ENCODE peak calls at places on chromosomes 6 and 20, in seven cellular contexts. E is endodermal cell, Z is uterus, D is adrenal gland, I is tibial nerve, Q is GM12865, K is lower lobe of right lung. F is an unnamed sample.

GRCh38 chr20:38313676-38314075 is 9.7 kb downstream of the BPI start:
- DNase-seq in E (no peak), Z (no peak), D (no peak), I (no peak), Q (no peak), K (no peak), F (no peak)

GRCh38 chr6:35725721-35726438 is 11.0 kb upstream of the ARMC12 start:
- DNase-seq in E (peak), Z (peak), D (peak), I (peak), Q (no peak), K (peak), F (no peak)

GRCh38 chr20:57940376-57940775 is 230.6 kb upstream of the PMEPA1 start:
- DNase-seq in E (no peak), Z (no peak), D (no peak), I (no peak), Q (no peak), K (no peak), F (no peak)

GRCh38 chr6:164007881-164008280 is 593.4 kb downstream of the QKI start:
- DNase-seq in E (no peak), Z (no peak), D (no peak), I (no peak), Q (no peak), K (no peak), F (no peak)

GRCh38 chr6:169420912-169421543 is 167.4 kb upstream of the THBS2 start:
- DNase-seq in E (peak), Z (no peak), D (peak), I (no peak), Q (peak), K (no peak), F (no peak)

GRCh38 chr6:45715508-45715803 is 300.2 kb downstream of the CLIC5 start:
- DNase-seq in E (no peak), Z (no peak), D (no peak), I (no peak), Q (no peak), K (no peak), F (no peak)

GRCh38 chr20:8722277-8722928 is 346.5 kb upstream of the PLCB4 start:
- DNase-seq in E (peak), Z (peak), D (peak), I (peak), Q (peak), K (no peak), F (peak)

GRCh38 chr20:44716309-44717106 is 1.3 kb downstream of the CCN5 start:
- DNase-seq in E (no peak), Z (no peak), D (no peak), I (no peak), Q (no peak), K (peak), F (no peak)

GRCh38 chr20:37389241-37389747 is 43.4 kb downstream of the SRC start:
- DNase-seq in E (peak), Z (no peak), D (no peak), I (no peak), Q (no peak), K (peak), F (no peak)

GRCh38 chr20:35129647-35130069 is 17.5 kb downstream of the EDEM2 start:
- DNase-seq in E (no peak), Z (no peak), D (no peak), I (no peak), Q (no peak), K (no peak), F (no peak)

GRCh38 chr6:137013738-137014602 is 30.8 kb downstream of the IL20RA start:
- DNase-seq in E (no peak), Z (peak), D (peak), I (no peak), Q (no peak), K (no peak), F (peak)
- TF ChIP-seq CTCF in E (peak), Z (peak), D (peak), I (no peak), Q (peak), K (peak), F (peak)

GRCh38 chr6:2839982-2840793 is 1.5 kb downstream of the SERPINB1 start:
- DNase-seq in E (no peak), Z (no peak), D (no peak), I (no peak), Q (no peak), K (no peak), F (no peak)
- H3K4me3 ChIP-seq in E (peak), Z (no peak), D (no peak), I (peak), Q (no peak), K (peak), F (peak)

GRCh38 chr6:39026175-39026574 is 22.4 kb upstream of the GLP1R start:
- DNase-seq in E (no peak), Z (no peak), D (no peak), I (no peak), Q (peak), K (no peak), F (no peak)

GRCh38 chr6:39029156-39030011 is 19.2 kb upstream of the GLP1R start:
- DNase-seq in E (peak), Z (no peak), D (no peak), I (no peak), Q (peak), K (no peak), F (no peak)
- TF ChIP-seq CTCF in E (peak), Z (no peak), D (peak), I (no peak), Q (peak), K (peak), F (peak)

DNA sequence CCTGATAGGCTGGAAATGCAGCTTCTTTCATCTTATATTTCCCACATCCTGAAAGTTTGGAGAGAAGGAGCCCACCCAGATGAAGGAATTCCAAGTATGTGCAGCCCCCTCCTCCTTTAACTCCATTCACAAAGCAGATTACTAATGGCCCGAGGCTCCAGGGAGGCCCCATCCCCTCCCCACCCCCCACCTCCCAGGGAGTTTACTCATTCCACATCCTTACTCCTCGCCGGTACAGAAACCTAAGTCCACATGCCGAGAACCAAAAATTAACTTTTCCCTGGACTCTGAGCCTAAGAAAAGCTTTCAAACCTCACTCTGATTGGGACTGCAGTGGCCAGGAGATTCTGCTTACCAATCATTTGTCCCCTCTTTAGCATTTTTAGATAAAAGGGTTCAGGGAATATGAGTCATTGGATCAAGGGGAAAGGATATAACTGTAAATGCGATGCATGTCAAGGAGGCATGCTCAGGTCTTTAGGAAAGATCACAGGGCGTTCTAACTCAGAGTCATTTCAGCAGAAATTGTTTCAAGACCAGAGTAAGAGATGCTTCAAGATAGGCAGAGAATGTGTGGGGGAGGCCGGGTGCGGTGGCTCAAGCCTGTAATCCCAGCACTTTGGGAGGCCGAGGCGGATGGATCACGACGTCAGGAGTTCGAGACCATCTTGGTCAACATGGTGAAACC is 31.9 kb upstream of the PIM1 start:
- DNase-seq in E (peak), Z (peak), D (no peak), I (no peak), Q (no peak), K (no peak), F (no peak)
- H3K4me3 ChIP-seq in E (peak), Z (no peak), D (no peak), I (no peak), Q (peak), K (no peak), F (peak)

DNA sequence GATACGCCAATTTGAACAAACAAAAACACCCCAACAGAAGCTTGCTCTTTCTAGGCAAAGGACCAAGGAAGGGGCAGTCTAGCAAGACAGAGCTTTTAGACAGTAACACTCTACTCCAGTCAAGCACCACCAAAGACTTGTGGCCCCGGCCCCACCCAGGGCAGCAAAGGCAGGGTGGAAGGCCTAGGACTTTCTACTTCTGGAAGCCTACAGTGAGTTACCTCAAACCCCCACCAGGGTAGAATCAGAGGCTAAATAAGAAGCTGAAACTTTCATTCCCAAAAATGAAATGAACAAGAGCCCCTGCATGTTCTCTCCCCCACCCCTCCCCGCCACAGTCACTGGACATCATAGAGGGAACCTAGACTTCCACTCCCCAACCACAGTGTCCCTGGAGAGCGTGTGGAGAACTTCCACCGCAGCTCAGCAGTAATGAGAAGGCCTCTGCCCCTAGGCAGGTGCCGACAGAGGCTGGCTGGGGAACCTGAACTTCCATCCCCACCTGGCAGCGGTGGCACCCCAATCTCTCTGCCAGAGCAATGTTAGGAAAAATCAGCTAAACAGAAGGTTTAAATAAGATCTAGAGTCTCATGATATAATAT is 40.0 kb downstream of the KATNA1 start:
- DNase-seq in E (no peak), Z (no peak), D (no peak), I (no peak), Q (no peak), K (no peak), F (no peak)
- TF ChIP-seq CTCF in E (peak), Z (no peak), D (no peak), I (no peak), Q (no peak), K (no peak), F (no peak)

GRCh38 chr20:46710149-46710913 is 882 bp downstream of the SLC2A10 start:
- DNase-seq in E (no peak), Z (no peak), D (no peak), I (no peak), Q (no peak), K (no peak), F (no peak)
- H3K4me3 ChIP-seq in E (peak), Z (peak), D (peak), I (peak), Q (no peak), K (peak), F (peak)

DNA sequence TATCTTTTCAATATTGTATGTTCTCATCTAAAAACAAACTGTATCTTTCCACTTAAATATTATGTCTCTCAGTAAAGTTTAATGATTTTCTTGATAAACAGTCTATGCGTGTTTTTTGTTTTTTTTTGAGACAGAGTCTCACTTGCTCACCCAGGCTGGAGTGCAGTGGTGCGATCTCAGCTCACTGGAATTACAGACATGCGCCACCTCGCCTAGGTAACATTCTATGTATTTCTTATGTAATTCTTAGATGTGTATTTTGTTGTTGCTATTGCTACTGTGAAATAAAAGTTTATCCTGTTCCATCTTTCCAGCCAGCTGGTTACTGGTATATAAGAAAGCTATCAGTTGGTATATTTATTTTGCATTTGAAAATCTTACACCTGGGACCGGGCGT is 29.4 kb downstream of the ABHD12 start:
- DNase-seq in E (no peak), Z (no peak), D (no peak), I (no peak), Q (no peak), K (no peak), F (no peak)
- TF ChIP-seq CTCF in E (no peak), Z (no peak), D (no peak), I (no peak), Q (no peak), K (no peak), F (no peak)

GRCh38 chr20:62739067-62739466 is 30.4 kb downstream of the NTSR1 start:
- DNase-seq in E (no peak), Z (no peak), D (no peak), I (no peak), Q (no peak), K (no peak), F (no peak)
- H3K4me3 ChIP-seq in E (no peak), Z (no peak), D (no peak), I (no peak), Q (no peak), K (no peak), F (no peak)